ENCODE peak calls at places on chromosomes 4 and X, in seven cellular contexts. B is ovary, F is IMR-90, X is gastrocnemius medialis, M is tibial nerve, G is heart left ventricle, D is transverse colon. U is an unnamed sample.

GRCh38 chrX:107669885-107670628 is 41.7 kb downstream of the PRPS1 start:
- DNase-seq in B (no peak), F (no peak), X (no peak), M (no peak), G (no peak), D (no peak), U (no peak)

GRCh38 chrX:9464435-9465371 is at the start of gene TBL1X:
- DNase-seq in B (peak), F (peak), X (peak), M (no peak), G (peak), D (peak), U (peak)

GRCh38 chr4:118950224-118950623 is 61.6 kb downstream of the SYNPO2 start:
- DNase-seq in B (no peak), F (no peak), X (no peak), M (no peak), G (no peak), D (no peak), U (no peak)

GRCh38 chr4:89704651-89705395 is 132.1 kb downstream of the SNCA start:
- DNase-seq in B (no peak), F (no peak), X (no peak), M (no peak), G (no peak), D (no peak), U (no peak)

GRCh38 chr4:75494563-75494962 is 19.6 kb downstream of the RCHY1 start:
- DNase-seq in B (no peak), F (peak), X (no peak), M (no peak), G (no peak), D (no peak), U (no peak)

GRCh38 chr4:3817561-3817960 is 51.4 kb downstream of the ADRA2C start:
- DNase-seq in B (no peak), F (no peak), X (no peak), M (no peak), G (no peak), D (no peak), U (peak)

GRCh38 chr4:134807231-134807745 is 605.7 kb upstream of the PABPC4L start:
- DNase-seq in B (no peak), F (no peak), X (no peak), M (no peak), G (no peak), D (no peak), U (no peak)

GRCh38 chr4:41050116-41050515 is 164.2 kb downstream of the APBB2 start:
- DNase-seq in B (no peak), F (no peak), X (no peak), M (no peak), G (no peak), D (no peak), U (no peak)

GRCh38 chr4:181006509-181007290 is 1236.5 kb upstream of the TENM3 start:
- DNase-seq in B (no peak), F (no peak), X (no peak), M (no peak), G (no peak), D (no peak), U (no peak)

GRCh38 chr4:129043523-129043922 is 49.8 kb downstream of the SCLT1 start:
- DNase-seq in B (no peak), F (peak), X (no peak), M (no peak), G (no peak), D (no peak), U (no peak)

GRCh38 chr4:121307441-121308327 is 73.1 kb downstream of the QRFPR start:
- DNase-seq in B (no peak), F (peak), X (no peak), M (no peak), G (no peak), D (peak), U (no peak)

GRCh38 chrX:105314468-105314867 is 94.0 kb upstream of the TEX13A start:
- DNase-seq in B (no peak), F (peak), X (no peak), M (no peak), G (no peak), D (no peak), U (no peak)

GRCh38 chrX:143853488-143853887 is 30.4 kb upstream of the UBE2NL start:
- DNase-seq in B (no peak), F (no peak), X (no peak), M (no peak), G (no peak), D (no peak), U (no peak)

GRCh38 chr4:1113311-1114009 is at the start of gene RNF212:
- DNase-seq in B (peak), F (no peak), X (no peak), M (no peak), G (no peak), D (peak), U (no peak)

GRCh38 chr4:169619518-169619957 is 840 bp upstream of the CLCN3 start:
- DNase-seq in B (peak), F (peak), X (no peak), M (no peak), G (peak), D (peak), U (peak)

GRCh38 chr4:82284858-82285805 is 88.7 kb downstream of the HNRNPD start:
- DNase-seq in B (peak), F (peak), X (peak), M (peak), G (peak), D (peak), U (peak)

GRCh38 chrX:5415738-5416137 is 812.9 kb downstream of the NLGN4X start:
- DNase-seq in B (no peak), F (no peak), X (no peak), M (no peak), G (no peak), D (no peak), U (no peak)

GRCh38 chrX:138914751-138915150 is 203.2 kb upstream of the FGF13 start:
- DNase-seq in B (no peak), F (no peak), X (no peak), M (no peak), G (no peak), D (no peak), U (no peak)

GRCh38 chrX:36431819-36432218 is 512.3 kb downstream of the CFAP47 start:
- DNase-seq in B (no peak), F (peak), X (no peak), M (no peak), G (no peak), D (no peak), U (no peak)

GRCh38 chr4:103429283-103429682 is 231.1 kb upstream of the CENPE start:
- DNase-seq in B (no peak), F (no peak), X (no peak), M (no peak), G (no peak), D (no peak), U (no peak)

GRCh38 chr4:86452323-86452995 is 92.6 kb upstream of the MAPK10 start:
- DNase-seq in B (peak), F (peak), X (no peak), M (no peak), G (no peak), D (no peak), U (no peak)

GRCh38 chr4:15333692-15334633 is 93.9 kb upstream of the C1QTNF7 start:
- DNase-seq in B (no peak), F (no peak), X (no peak), M (no peak), G (no peak), D (no peak), U (no peak)

GRCh38 chrX:110363241-110363640 is 4.6 kb downstream of the RTL9 start:
- DNase-seq in B (no peak), F (no peak), X (no peak), M (no peak), G (no peak), D (no peak), U (no peak)

GRCh38 chrX:19214248-19214787 is 92.0 kb upstream of the ADGRG2 start:
- DNase-seq in B (no peak), F (no peak), X (no peak), M (no peak), G (no peak), D (no peak), U (no peak)

GRCh38 chrX:23902419-23902818 is 5.3 kb downstream of the APOO start:
- DNase-seq in B (no peak), F (peak), X (no peak), M (no peak), G (no peak), D (no peak), U (no peak)

GRCh38 chr4:866761-867390 is 40.9 kb upstream of the CPLX1 start:
- DNase-seq in B (no peak), F (no peak), X (no peak), M (no peak), G (no peak), D (no peak), U (peak)

GRCh38 chrX:47156611-47157520 is 11.8 kb downstream of the RBM10 start:
- DNase-seq in B (no peak), F (no peak), X (no peak), M (no peak), G (no peak), D (no peak), U (no peak)

GRCh38 chrX:39974228-39974627 is 123.5 kb downstream of the BCOR start:
- DNase-seq in B (no peak), F (no peak), X (no peak), M (no peak), G (no peak), D (no peak), U (no peak)

GRCh38 chr4:43564107-43564506 is 671.6 kb downstream of the GRXCR1 start:
- DNase-seq in B (no peak), F (no peak), X (no peak), M (no peak), G (no peak), D (no peak), U (no peak)

GRCh38 chr4:7398104-7398423 is 36.7 kb downstream of the PSAPL1 start:
- DNase-seq in B (peak), F (peak), X (no peak), M (no peak), G (peak), D (peak), U (no peak)

GRCh38 chrX:132488819-132489255 is at the start of gene MBNL3:
- DNase-seq in B (peak), F (peak), X (peak), M (no peak), G (peak), D (peak), U (peak)

GRCh38 chr4:110681381-110681780 is 58.5 kb upstream of the PITX2 start:
- DNase-seq in B (no peak), F (no peak), X (no peak), M (no peak), G (no peak), D (no peak), U (no peak)

GRCh38 chr4:156934259-156934635 is 37.4 kb downstream of the PDGFC start:
- DNase-seq in B (no peak), F (no peak), X (no peak), M (no peak), G (no peak), D (no peak), U (no peak)
- H3K27ac ChIP-seq in B (no peak), F (no peak), X (no peak), M (no peak), G (no peak), D (no peak), U (no peak)

GRCh38 chrX:49002091-49002935 is at the start of gene GRIPAP1:
- DNase-seq in B (peak), F (peak), X (peak), M (peak), G (peak), D (peak), U (peak)
- TF ChIP-seq POLR2A in B (peak), F (peak), X (peak), M (peak), G (no peak), D (peak), U (peak)

DNA sequence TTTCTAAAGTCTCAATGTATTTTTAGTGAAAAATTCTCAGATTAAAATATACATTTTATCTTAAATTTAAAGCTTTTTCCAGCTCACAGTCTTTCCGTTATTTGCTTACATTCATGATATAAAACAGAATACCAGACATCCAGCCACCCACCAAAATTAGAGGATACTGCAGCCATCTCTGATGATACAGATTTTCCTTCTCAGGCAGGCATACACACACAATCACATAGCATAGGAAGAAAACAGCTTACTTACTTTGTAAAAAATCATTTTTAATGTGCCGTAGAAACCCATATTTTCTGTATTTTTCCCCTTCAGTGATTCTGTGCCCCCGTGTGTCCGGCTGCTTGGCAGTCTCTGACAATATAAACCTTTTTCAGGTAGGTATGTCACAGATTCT is 183.7 kb downstream of the FBXW7 start:
- DNase-seq in B (no peak), F (no peak), X (no peak), M (no peak), G (no peak), D (no peak), U (no peak)
- H3K27ac ChIP-seq in B (no peak), F (peak), X (peak), M (peak), G (peak), D (peak), U (no peak)

DNA sequence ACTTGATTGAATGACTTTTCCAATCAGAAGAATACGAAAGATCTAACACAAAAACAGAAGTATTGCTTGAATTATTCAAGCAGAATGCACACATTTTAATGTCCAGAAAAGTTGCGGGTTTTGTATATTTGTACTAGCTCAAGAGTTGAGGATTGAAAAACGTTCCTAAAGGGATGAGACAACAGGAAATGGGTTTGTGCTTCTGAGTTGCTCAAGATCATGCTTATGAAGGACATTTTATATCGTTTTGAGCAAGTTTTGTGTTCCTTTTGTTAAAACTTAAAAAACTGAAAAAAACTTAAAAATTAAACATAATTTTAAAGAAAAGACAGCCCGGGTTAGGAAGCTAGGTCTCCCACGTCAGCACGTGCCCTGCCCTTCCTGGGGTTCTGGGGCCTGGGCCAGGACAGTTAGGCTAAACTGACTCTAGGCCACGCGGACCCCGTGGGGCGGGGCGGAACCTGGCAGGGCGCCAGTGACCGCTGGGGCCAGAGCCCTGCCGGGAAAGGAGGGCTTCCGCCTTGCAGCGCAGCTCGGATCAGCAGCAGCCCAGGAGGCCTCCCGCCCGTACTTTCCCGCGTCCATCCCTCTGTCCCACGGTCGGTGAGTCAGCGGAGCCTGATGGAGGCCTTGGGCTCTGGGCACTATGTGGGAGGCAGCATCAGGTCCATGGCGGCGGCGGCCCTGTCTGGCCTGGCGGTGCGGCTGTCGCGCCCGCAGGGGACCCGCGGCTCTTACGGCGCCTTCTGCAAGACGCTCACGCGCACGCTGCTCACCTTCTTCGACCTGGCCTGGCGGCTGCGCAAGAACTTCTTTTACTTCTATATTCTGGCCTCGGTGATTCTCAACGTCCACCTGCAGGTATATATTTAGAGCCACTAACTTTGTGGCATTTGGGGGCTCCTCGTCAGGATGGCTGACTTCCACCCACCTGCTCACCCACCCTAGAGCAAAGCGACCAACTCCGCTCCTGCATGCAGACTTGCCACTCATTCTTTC is at the start of gene SMIM10:
- DNase-seq in B (peak), F (peak), X (peak), M (peak), G (peak), D (peak), U (peak)
- TF ChIP-seq POLR2A in B (no peak), F (no peak), X (no peak), M (no peak), G (no peak), D (no peak), U (no peak)

GRCh38 chr4:2583092-2583491 is 46.6 kb downstream of the FAM193A start:
- DNase-seq in B (no peak), F (no peak), X (peak), M (no peak), G (no peak), D (no peak), U (no peak)
- H3K27ac ChIP-seq in B (no peak), F (peak), X (peak), M (no peak), G (no peak), D (no peak), U (no peak)